ENCODE peak calls at places on chromosome 17, in seven cellular contexts. L is H9; H is activated T-helper 9 cell treated with anti-CD3 and anti-CD28 coated beads, Interleukin-2, amount 50 U/mL, for 16 hours; A is OCI-LY7; F is stimulated activated CD4-positive, alpha-beta T cell treated with anti-CD3 and anti-CD28 coated beads, Interleukin-4, amount 100 ng/mL, for 48 hours; Y is stimulated activated CD8-positive, alpha-beta memory T cell treated with anti-CD3 and anti-CD28 coated beads, Interleukin-15, amount 100 ng/mL, for 1 hour; S is retinal pigment epithelial cell. D is an unnamed sample.

GRCh38 chr17:77817953-77818352 is 140.6 kb upstream of the TNRC6C start:
- DNase-seq in L (no peak), H (no peak), A (no peak), F (no peak), Y (no peak), S (no peak), D (no peak)

GRCh38 chr17:9575381-9576072 is at the start of gene STX8:
- DNase-seq in L (peak; percentile 96), H (peak; percentile 70), A (peak; percentile 91), F (peak; percentile 79), Y (peak; percentile 54), S (peak; percentile 52), D (peak; percentile 85)

GRCh38 chr17:869067-869466 is 86.9 kb downstream of the MRM3 start:
- DNase-seq in L (no peak), H (no peak), A (no peak), F (no peak), Y (no peak), S (peak; percentile 82), D (no peak)

GRCh38 chr17:10513284-10514067 is 4.9 kb downstream of the MYH1 start:
- DNase-seq in L (no peak), H (no peak), A (no peak), F (no peak), Y (no peak), S (no peak), D (no peak)

GRCh38 chr17:72222971-72223370 is 102.2 kb downstream of the SOX9 start:
- DNase-seq in L (no peak), H (no peak), A (no peak), F (no peak), Y (no peak), S (no peak), D (no peak)

GRCh38 chr17:5499790-5500189 is 13.4 kb downstream of the MIS12 start:
- DNase-seq in L (peak; percentile 66), H (no peak), A (no peak), F (no peak), Y (no peak), S (no peak), D (no peak)

GRCh38 chr17:61484174-61484573 is 32.0 kb downstream of the TBX4 start:
- DNase-seq in L (no peak), H (no peak), A (no peak), F (no peak), Y (no peak), S (no peak), D (no peak)

GRCh38 chr17:40534431-40535189 is 30.7 kb downstream of the CCR7 start:
- DNase-seq in L (no peak), H (no peak), A (no peak), F (no peak), Y (no peak), S (no peak), D (no peak)

GRCh38 chr17:57151798-57152197 is 66.8 kb downstream of the AKAP1 start:
- DNase-seq in L (no peak), H (no peak), A (no peak), F (no peak), Y (no peak), S (no peak), D (no peak)

GRCh38 chr17:40218740-40219072 is 398 bp upstream of the WIPF2 start:
- DNase-seq in L (peak; percentile 94), H (peak; percentile 59), A (peak; percentile 91), F (peak; percentile 63), Y (peak; percentile 53), S (peak; percentile 99), D (peak; percentile 58)

GRCh38 chr17:77617516-77617915 is 341.0 kb upstream of the TNRC6C start:
- DNase-seq in L (no peak), H (no peak), A (no peak), F (no peak), Y (no peak), S (no peak), D (no peak)

GRCh38 chr17:80387071-80387470 is 27.9 kb upstream of the ENDOV start:
- DNase-seq in L (no peak), H (no peak), A (no peak), F (no peak), Y (no peak), S (no peak), D (no peak)

GRCh38 chr17:33967608-33968349 is 287.3 kb upstream of the CCL2 start:
- DNase-seq in L (no peak), H (no peak), A (no peak), F (no peak), Y (no peak), S (no peak), D (peak; percentile 37)

GRCh38 chr17:81340606-81341346 is 45.7 kb upstream of the SLC38A10 start:
- DNase-seq in L (peak; percentile 40), H (no peak), A (no peak), F (no peak), Y (no peak), S (no peak), D (no peak)

GRCh38 chr17:48259710-48260291 is 152.2 kb downstream of the SNX11 start:
- DNase-seq in L (no peak), H (no peak), A (peak; percentile 41), F (no peak), Y (no peak), S (no peak), D (peak; percentile 72)

GRCh38 chr17:78458739-78459335 is 80.4 kb downstream of the PGS1 start:
- DNase-seq in L (no peak), H (no peak), A (no peak), F (no peak), Y (no peak), S (no peak), D (no peak)

GRCh38 chr17:19284005-19284959 is 47.1 kb downstream of the EPN2 start:
- DNase-seq in L (no peak), H (no peak), A (peak; percentile 47), F (no peak), Y (no peak), S (no peak), D (peak; percentile 47)

GRCh38 chr17:45246338-45246737 is 15.6 kb downstream of the SPATA32 start:
- DNase-seq in L (no peak), H (no peak), A (no peak), F (no peak), Y (no peak), S (no peak), D (no peak)

D was measured in RPMI8226.